ENCODE peak calls at places on chromosome 11, in six cellular contexts. C, A, O, Z, D and V are unnamed samples.

GRCh38 chr11:12692238-12693074 is 18.2 kb downstream of the TEAD1 start:
- DNase-seq in C (no peak), A (no peak), O (peak; percentile 97), Z (no peak), D (peak; percentile 6), V (peak; percentile 96)

GRCh38 chr11:88535916-88536547 is 198.5 kb upstream of the CTSC start:
- DNase-seq in C (no peak), A (no peak), O (no peak), Z (no peak), D (no peak), V (no peak)

GRCh38 chr11:73227571-73228211 is 9.6 kb downstream of the P2RY2 start:
- DNase-seq in C (no peak), A (no peak), O (peak; percentile 44), Z (no peak), D (no peak), V (peak; percentile 78)

GRCh38 chr11:390175-390574 is 3.8 kb upstream of the PKP3 start:
- DNase-seq in C (peak; percentile 47), A (no peak), O (no peak), Z (no peak), D (no peak), V (peak; percentile 65)

GRCh38 chr11:21761000-21761399 is 431.9 kb upstream of the ANO5 start:
- DNase-seq in C (no peak), A (no peak), O (no peak), Z (no peak), D (no peak), V (no peak)

GRCh38 chr11:111387318-111387863 is 8.3 kb upstream of the POU2AF1 start:
- DNase-seq in C (no peak), A (no peak), O (peak; percentile 79), Z (no peak), D (no peak), V (peak; percentile 90)

GRCh38 chr11:72924568-72925190 is 110.5 kb downstream of the ATG16L2 start:
- DNase-seq in C (no peak), A (no peak), O (no peak), Z (no peak), D (no peak), V (peak; percentile 17)

GRCh38 chr11:27640954-27641353 is 59.3 kb downstream of the BDNF start:
- DNase-seq in C (no peak), A (no peak), O (no peak), Z (no peak), D (no peak), V (no peak)

GRCh38 chr11:33723238-33723881 is 12.9 kb downstream of the CD59 start:
- DNase-seq in C (no peak), A (no peak), O (no peak), Z (no peak), D (no peak), V (no peak)

GRCh38 chr11:114279778-114280532 is 16.2 kb upstream of the NNMT start:
- DNase-seq in C (no peak), A (no peak), O (no peak), Z (no peak), D (no peak), V (no peak)

GRCh38 chr11:35404397-35404775 is 15.0 kb downstream of the SLC1A2 start:
- DNase-seq in C (no peak), A (no peak), O (no peak), Z (no peak), D (no peak), V (peak; percentile 47)